ENCODE peak calls at places on chromosome 17, in five cellular contexts. G is stimulated activated CD4-positive, alpha-beta T cell treated with anti-CD3 and anti-CD28 coated beads, Interleukin-2, amount 100 ng/mL, for 48 hours; F is HT-29; H is left colon; R is T-cell. K is an unnamed sample.

GRCh38 chr17:67392111-67392510 is 15.0 kb downstream of the PITPNC1 start:
- DNase-seq in G (no peak), F (no peak), H (no peak), R (no peak), K (no peak)

GRCh38 chr17:40422990-40423611 is 5.4 kb upstream of the TOP2A start:
- DNase-seq in G (no peak), F (peak), H (no peak), R (no peak), K (peak)

GRCh38 chr17:38815576-38816193 is 9.4 kb downstream of the CWC25 start:
- DNase-seq in G (peak), F (peak), H (no peak), R (no peak), K (peak)

GRCh38 chr17:68861602-68862001 is 93.6 kb downstream of the ABCA8 start:
- DNase-seq in G (no peak), F (no peak), H (no peak), R (no peak), K (no peak)

GRCh38 chr17:36844601-36845000 is 92.7 kb upstream of the LHX1 start:
- DNase-seq in G (no peak), F (no peak), H (no peak), R (no peak), K (no peak)

GRCh38 chr17:44830359-44831269 is 527 bp upstream of the GJC1 start:
- DNase-seq in G (peak), F (no peak), H (peak), R (no peak), K (peak)

GRCh38 chr17:50111687-50112655 is 16.8 kb downstream of the PDK2 start:
- DNase-seq in G (no peak), F (peak), H (no peak), R (no peak), K (no peak)

GRCh38 chr17:83055911-83056582 is 23.4 kb upstream of the METRNL start:
- DNase-seq in G (no peak), F (peak), H (no peak), R (no peak), K (peak)

GRCh38 chr17:10262451-10262850 is 64.0 kb upstream of the GAS7 start:
- DNase-seq in G (no peak), F (no peak), H (no peak), R (no peak), K (no peak)

GRCh38 chr17:6365187-6365943 is 69.6 kb downstream of the AIPL1 start:
- DNase-seq in G (no peak), F (no peak), H (no peak), R (no peak), K (no peak)

GRCh38 chr17:82921426-82921825 is 81.6 kb upstream of the ZNF750 start:
- DNase-seq in G (no peak), F (no peak), H (no peak), R (no peak), K (no peak)

GRCh38 chr17:9401434-9401833 is 174.2 kb downstream of the STX8 start:
- DNase-seq in G (no peak), F (no peak), H (no peak), R (no peak), K (no peak)

GRCh38 chr17:3865166-3865565 is 19.1 kb upstream of the NCBP3 start:
- DNase-seq in G (no peak), F (no peak), H (no peak), R (no peak), K (no peak)

GRCh38 chr17:11240041-11240801 is 792 bp upstream of the SHISA6 start:
- DNase-seq in G (no peak), F (no peak), H (peak), R (no peak), K (no peak)

GRCh38 chr17:28622186-28622585 is 8.2 kb upstream of the RSKR start:
- DNase-seq in G (no peak), F (no peak), H (no peak), R (no peak), K (no peak)

GRCh38 chr17:62653002-62653830 is 25.7 kb downstream of the MRC2 start:
- DNase-seq in G (peak), F (peak), H (peak), R (peak), K (peak)